ENCODE peak calls at places on chromosomes 5 and 9, in four cellular contexts. One of them, this sample, is unnamed.

GRCh38 chr5:33334829-33335228 is 105.9 kb upstream of the TARS1 start:
- DNase-seq in Karpas-422: no peak
- DNase-seq in tibial artery: no peak
- DNase-seq in cardiac muscle cell: no peak
- DNase-seq in this sample: no peak

GRCh38 chr5:133904641-133905040 is 63.8 kb downstream of the C5orf15 start:
- DNase-seq in Karpas-422: no peak
- DNase-seq in tibial artery: no peak
- DNase-seq in cardiac muscle cell: no peak
- DNase-seq in this sample: no peak

GRCh38 chr5:135233477-135233876 is 165.6 kb downstream of the MACROH2A1 start:
- DNase-seq in Karpas-422: no peak
- DNase-seq in tibial artery: peak; percentile 60
- DNase-seq in cardiac muscle cell: no peak
- DNase-seq in this sample: no peak

GRCh38 chr5:107869459-107870115 is 198.8 kb upstream of the EFNA5 start:
- DNase-seq in Karpas-422: no peak
- DNase-seq in tibial artery: no peak
- DNase-seq in cardiac muscle cell: no peak
- DNase-seq in this sample: no peak

GRCh38 chr9:126860757-126861466 is 473 bp downstream of the ZBTB34 start:
- DNase-seq in Karpas-422: peak; percentile 45
- DNase-seq in tibial artery: no peak
- DNase-seq in cardiac muscle cell: peak; percentile 52
- DNase-seq in this sample: no peak

GRCh38 chr9:5714501-5715401 is 85.8 kb downstream of the RIC1 start:
- DNase-seq in Karpas-422: peak; percentile 62
- DNase-seq in tibial artery: no peak
- DNase-seq in cardiac muscle cell: peak; percentile 3
- DNase-seq in this sample: no peak

GRCh38 chr5:157535042-157535865 is 40.3 kb downstream of the ADAM19 start:
- DNase-seq in Karpas-422: no peak
- DNase-seq in tibial artery: peak; percentile 72
- DNase-seq in cardiac muscle cell: no peak
- DNase-seq in this sample: peak; percentile 81

GRCh38 chr9:130296783-130297055 is 31.2 kb downstream of the HMCN2 start:
- DNase-seq in Karpas-422: no peak
- DNase-seq in tibial artery: no peak
- DNase-seq in cardiac muscle cell: no peak
- DNase-seq in this sample: no peak

GRCh38 chr5:120055858-120056257 is 408.2 kb upstream of the PRR16 start:
- DNase-seq in Karpas-422: no peak
- DNase-seq in tibial artery: no peak
- DNase-seq in cardiac muscle cell: peak; percentile 11
- DNase-seq in this sample: no peak

GRCh38 chr5:173581408-173582197 is 34.8 kb downstream of the BOD1 start:
- DNase-seq in Karpas-422: peak; percentile 91
- DNase-seq in tibial artery: no peak
- DNase-seq in cardiac muscle cell: peak; percentile 69
- DNase-seq in this sample: peak; percentile 36

GRCh38 chr9:26723486-26723885 is 169.1 kb downstream of the CAAP1 start:
- DNase-seq in Karpas-422: peak; percentile 86
- DNase-seq in tibial artery: no peak
- DNase-seq in cardiac muscle cell: peak; percentile 42
- DNase-seq in this sample: no peak

GRCh38 chr9:126317513-126317912 is 9.1 kb upstream of the MVB12B start:
- DNase-seq in Karpas-422: no peak
- DNase-seq in tibial artery: no peak
- DNase-seq in cardiac muscle cell: no peak
- DNase-seq in this sample: no peak

GRCh38 chr5:61313960-61314681 is 17.9 kb upstream of the ZSWIM6 start:
- DNase-seq in Karpas-422: no peak
- DNase-seq in tibial artery: peak; percentile 71
- DNase-seq in cardiac muscle cell: no peak
- DNase-seq in this sample: no peak

GRCh38 chr5:151695464-151695863 is 8.7 kb upstream of the SPARC start:
- DNase-seq in Karpas-422: no peak
- DNase-seq in tibial artery: no peak
- DNase-seq in cardiac muscle cell: no peak
- DNase-seq in this sample: no peak

GRCh38 chr5:108747111-108748009 is at the start of gene FER:
- DNase-seq in Karpas-422: no peak
- DNase-seq in tibial artery: no peak
- DNase-seq in cardiac muscle cell: peak; percentile 44
- DNase-seq in this sample: peak; percentile 17

GRCh38 chr9:117092582-117092981 is 322.3 kb downstream of the ASTN2 start:
- DNase-seq in Karpas-422: no peak
- DNase-seq in tibial artery: no peak
- DNase-seq in cardiac muscle cell: peak; percentile 31
- DNase-seq in this sample: no peak

GRCh38 chr5:55731848-55732247 is 6.0 kb upstream of the DDX4 start:
- DNase-seq in Karpas-422: no peak
- DNase-seq in tibial artery: no peak
- DNase-seq in cardiac muscle cell: no peak
- DNase-seq in this sample: no peak
- H3K9me3 ChIP-seq in Karpas-422: no peaks in the 10 kb centered on the region
- H3K9me3 ChIP-seq in tibial artery: no peaks in the 10 kb centered on the region
- H3K9me3 ChIP-seq in cardiac muscle cell: no peaks in the 10 kb centered on the region
- H3K9me3 ChIP-seq in this sample: no peaks in the 10 kb centered on the region

DNA sequence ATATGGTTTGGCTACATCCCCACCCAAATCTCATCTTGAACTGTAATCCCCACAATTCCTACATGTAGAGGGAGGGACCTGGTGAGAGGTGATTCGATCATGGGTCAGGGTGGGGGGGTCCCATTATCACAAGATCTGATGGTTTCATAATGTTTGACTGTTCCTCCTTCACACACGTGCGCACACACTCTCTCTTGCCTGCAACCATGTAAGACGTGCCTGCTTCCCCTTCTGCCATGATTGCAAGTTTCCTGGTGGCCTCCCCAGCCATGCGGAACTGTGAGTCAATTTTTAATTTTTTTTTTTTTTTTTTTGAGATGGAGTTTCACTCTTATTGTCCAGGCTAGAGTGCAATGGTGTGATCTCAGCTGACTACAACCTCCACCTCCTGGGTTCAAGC is 27.0 kb downstream of the FAM169A start:
- DNase-seq in Karpas-422: no peak
- DNase-seq in tibial artery: no peak
- DNase-seq in cardiac muscle cell: no peak
- DNase-seq in this sample: no peak
- H3K4me3 ChIP-seq in Karpas-422: no peak overlapping the region
- H3K4me3 ChIP-seq in tibial artery: no peak overlapping the region
- H3K4me3 ChIP-seq in cardiac muscle cell: no peak overlapping the region
- H3K4me3 ChIP-seq in this sample: no peak overlapping the region

GRCh38 chr9:61673664-61674381 is 484.0 kb downstream of the SPATA31A7 start:
- DNase-seq in Karpas-422: no peak
- DNase-seq in tibial artery: peak; percentile 58
- DNase-seq in cardiac muscle cell: no peak
- DNase-seq in this sample: no peak
- H3K9me3 ChIP-seq in Karpas-422: no peaks in the 10 kb centered on the region
- H3K9me3 ChIP-seq in tibial artery: no peaks in the 10 kb centered on the region
- H3K9me3 ChIP-seq in cardiac muscle cell: no peaks in the 10 kb centered on the region
- H3K9me3 ChIP-seq in this sample: no peaks in the 10 kb centered on the region

DNA sequence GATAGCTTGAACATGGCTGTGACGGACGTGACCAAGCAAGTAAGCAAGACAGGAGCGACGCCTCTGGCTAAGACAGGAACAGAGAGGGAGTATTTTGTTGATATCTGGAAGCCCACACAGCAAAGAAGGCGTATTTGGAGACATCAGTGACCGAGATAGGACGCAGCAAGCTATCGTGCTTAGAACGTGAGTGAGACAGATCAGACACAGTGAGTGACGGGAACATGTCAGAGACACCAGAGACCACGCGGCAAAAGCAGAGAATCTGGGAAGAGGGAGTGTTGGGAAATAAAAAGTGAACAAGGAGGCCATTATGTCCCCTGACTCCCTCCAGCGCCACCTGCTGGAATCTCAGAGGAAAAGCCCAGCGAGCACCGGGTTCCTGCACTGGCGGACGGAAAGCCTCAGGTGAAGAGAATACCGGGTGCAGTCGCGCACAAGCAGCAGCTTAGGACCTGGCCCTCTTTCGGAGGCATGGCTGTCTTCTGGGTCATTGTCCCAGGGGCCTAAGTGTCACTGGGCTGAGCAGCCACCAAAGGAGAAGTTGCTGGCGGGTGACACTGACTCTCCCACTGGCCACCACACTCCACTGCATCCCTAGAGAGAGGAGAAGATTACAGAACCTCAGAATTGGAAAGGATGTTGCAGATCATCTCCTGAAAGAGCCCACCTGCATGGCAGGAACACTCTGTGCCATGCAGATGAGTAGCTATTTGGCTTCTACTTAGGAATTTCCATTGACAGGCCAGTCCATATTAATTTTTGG is 99.1 kb downstream of the FBXO38 start:
- DNase-seq in Karpas-422: peak; percentile 83
- DNase-seq in tibial artery: peak; percentile 73
- DNase-seq in cardiac muscle cell: peak; percentile 53
- DNase-seq in this sample: peak; percentile 54
- H3K4me3 ChIP-seq in Karpas-422: no peak overlapping the region
- H3K4me3 ChIP-seq in tibial artery: no peak overlapping the region
- H3K4me3 ChIP-seq in cardiac muscle cell: no peak overlapping the region
- H3K4me3 ChIP-seq in this sample: no peak overlapping the region

DNA sequence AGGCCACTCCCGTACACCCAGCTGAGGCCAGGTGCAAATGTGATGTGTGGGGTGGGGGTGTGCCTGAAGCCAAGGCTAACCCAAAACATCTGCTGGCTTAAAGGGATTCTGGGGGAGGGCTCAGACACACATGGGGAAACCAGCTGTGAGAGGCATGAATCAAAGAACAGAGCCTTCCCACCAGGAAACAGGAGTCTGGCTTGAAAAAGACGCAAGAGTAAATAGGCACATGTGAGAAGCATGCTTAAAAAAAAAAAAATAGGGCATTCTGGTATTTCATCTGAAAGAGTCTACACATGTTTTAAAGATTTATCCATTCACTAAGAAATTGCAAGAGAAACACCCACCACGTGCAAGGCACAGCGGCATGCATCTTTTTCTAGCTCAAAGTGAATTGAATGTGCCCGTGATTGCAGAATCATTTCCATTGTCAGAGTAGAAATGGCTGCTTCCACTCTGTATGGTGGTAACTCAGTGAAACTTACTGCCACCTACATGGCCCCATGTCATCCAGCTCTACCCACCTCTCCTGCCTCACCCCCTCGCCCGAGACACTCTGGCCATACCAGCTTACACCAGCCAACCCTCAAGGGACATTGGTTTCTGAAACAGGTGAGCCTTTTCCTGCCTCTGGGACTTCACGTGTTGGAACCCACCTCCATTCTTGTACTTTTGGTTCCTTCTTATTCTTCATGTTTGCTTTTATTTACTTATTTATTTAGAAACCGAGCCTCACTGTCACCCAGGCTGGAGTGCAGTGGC is 71.5 kb downstream of the SEMA5A start:
- DNase-seq in Karpas-422: no peak
- DNase-seq in tibial artery: no peak
- DNase-seq in cardiac muscle cell: no peak
- DNase-seq in this sample: no peak
- H3K9me3 ChIP-seq in Karpas-422: no peaks in the 10 kb centered on the region
- H3K9me3 ChIP-seq in tibial artery: no peaks in the 10 kb centered on the region
- H3K9me3 ChIP-seq in cardiac muscle cell: no peaks in the 10 kb centered on the region
- H3K9me3 ChIP-seq in this sample: no peaks in the 10 kb centered on the region

GRCh38 chr5:1494780-1495524 is 28.8 kb downstream of the LPCAT1 start:
- DNase-seq in Karpas-422: peak; percentile 68
- DNase-seq in tibial artery: no peak
- DNase-seq in cardiac muscle cell: no peak
- DNase-seq in this sample: no peak

GRCh38 chr5:1493941-1494340 is 29.8 kb downstream of the LPCAT1 start:
- DNase-seq in Karpas-422: no peak
- DNase-seq in tibial artery: no peak
- DNase-seq in cardiac muscle cell: no peak
- DNase-seq in this sample: no peak

GRCh38 chr5:1492757-1493156 is 31.0 kb downstream of the LPCAT1 start:
- DNase-seq in Karpas-422: no peak
- DNase-seq in tibial artery: no peak
- DNase-seq in cardiac muscle cell: no peak
- DNase-seq in this sample: no peak

GRCh38 chr5:1495525-1495897 is 28.2 kb downstream of the LPCAT1 start:
- DNase-seq in Karpas-422: no peak
- DNase-seq in tibial artery: no peak
- DNase-seq in cardiac muscle cell: no peak
- DNase-seq in this sample: no peak

GRCh38 chr5:1493413-1493812 is 30.3 kb downstream of the LPCAT1 start:
- DNase-seq in Karpas-422: no peak
- DNase-seq in tibial artery: no peak
- DNase-seq in cardiac muscle cell: no peak
- DNase-seq in this sample: no peak
- H3K4me3 ChIP-seq in Karpas-422: no peak overlapping the region
- H3K4me3 ChIP-seq in tibial artery: no peak overlapping the region
- H3K4me3 ChIP-seq in cardiac muscle cell: no peak overlapping the region
- H3K4me3 ChIP-seq in this sample: no peak overlapping the region

This sample was measured in heart left ventricle.